ENCODE peak calls at places on chromosomes 5 and 9, in ten cellular contexts. L is A549, Z is Peyer's patch, J is WERI-Rb-1, Q is left ventricle myocardium inferior, T is hepatocyte, U is GM23338, C is dorsolateral prefrontal cortex, B is IMR-90, O is cardiac muscle cell. H is an unnamed sample.

GRCh38 chr5:121695307-121695706 is 156.4 kb upstream of the FTMT start:
- DNase-seq in L (no peak), Z (no peak), J (no peak), Q (no peak), T (no peak), U (no peak), C (no peak), B (no peak), O (no peak), H (no peak)

GRCh38 chr5:119512277-119512676 is 60.0 kb downstream of the HSD17B4 start:
- DNase-seq in L (no peak), Z (no peak), J (no peak), Q (no peak), T (no peak), U (no peak), C (no peak), B (no peak), O (peak; percentile 8), H (no peak)

GRCh38 chr9:98107926-98108325 is 11.1 kb downstream of the TRIM14 start:
- DNase-seq in L (no peak), Z (no peak), J (no peak), Q (no peak), T (no peak), U (no peak), C (no peak), B (no peak), O (no peak), H (no peak)

GRCh38 chr9:100150209-100150608 is 51.2 kb downstream of the INVS start:
- DNase-seq in L (no peak), Z (no peak), J (no peak), Q (no peak), T (no peak), U (no peak), C (no peak), B (peak; percentile 44), O (peak; percentile 23), H (no peak)

GRCh38 chr9:25827626-25828025 is 149.4 kb upstream of the TUSC1 start:
- DNase-seq in L (no peak), Z (no peak), J (no peak), Q (no peak), T (no peak), U (no peak), C (no peak), B (no peak), O (no peak), H (no peak)

GRCh38 chr5:79200573-79201183 is 35.3 kb upstream of the JMY start:
- DNase-seq in L (peak; percentile 20), Z (no peak), J (peak; percentile 32), Q (no peak), T (peak; percentile 11), U (no peak), C (no peak), B (peak; percentile 18), O (peak; percentile 25), H (no peak)

GRCh38 chr9:105930007-105930627 is 235.8 kb downstream of the TMEM38B start:
- DNase-seq in L (no peak), Z (no peak), J (no peak), Q (no peak), T (no peak), U (no peak), C (no peak), B (no peak), O (no peak), H (no peak)

GRCh38 chr9:126704157-126704941 is 90.6 kb downstream of the LMX1B start:
- DNase-seq in L (peak; percentile 60), Z (peak; percentile 48), J (peak; percentile 62), Q (no peak), T (peak; percentile 79), U (no peak), C (peak; percentile 45), B (peak; percentile 46), O (peak; percentile 70), H (no peak)

GRCh38 chr5:53997736-53998627 is 312.4 kb downstream of the ARL15 start:
- DNase-seq in L (no peak), Z (no peak), J (no peak), Q (no peak), T (no peak), U (peak; percentile 71), C (no peak), B (no peak), O (no peak), H (no peak)

GRCh38 chr9:20921362-20921761 is 110.1 kb downstream of the HACD4 start:
- DNase-seq in L (no peak), Z (no peak), J (no peak), Q (no peak), T (no peak), U (no peak), C (no peak), B (peak; percentile 14), O (no peak), H (no peak)

GRCh38 chr5:135030691-135031145 is 3.3 kb downstream of the PITX1 start:
- DNase-seq in L (no peak), Z (no peak), J (no peak), Q (no peak), T (no peak), U (peak; percentile 67), C (no peak), B (no peak), O (no peak), H (no peak)

GRCh38 chr9:27467486-27467885 is 56.6 kb upstream of the IFNK start:
- DNase-seq in L (no peak), Z (no peak), J (no peak), Q (no peak), T (no peak), U (no peak), C (no peak), B (no peak), O (no peak), H (no peak)

GRCh38 chr9:124020520-124021384 is 9.2 kb downstream of the LHX2 start:
- DNase-seq in L (no peak), Z (no peak), J (no peak), Q (no peak), T (no peak), U (peak; percentile 80), C (no peak), B (no peak), O (no peak), H (no peak)

GRCh38 chr5:144187699-144188294 is 17.1 kb downstream of the KCTD16 start:
- DNase-seq in L (peak; percentile 89), Z (no peak), J (no peak), Q (no peak), T (peak; percentile 72), U (no peak), C (no peak), B (peak; percentile 99), O (peak; percentile 95), H (no peak)

GRCh38 chr5:144179226-144179625 is 8.6 kb downstream of the KCTD16 start:
- DNase-seq in L (no peak), Z (no peak), J (no peak), Q (no peak), T (no peak), U (no peak), C (no peak), B (no peak), O (no peak), H (no peak)

GRCh38 chr5:144177548-144177947 is 6.9 kb downstream of the KCTD16 start:
- DNase-seq in L (no peak), Z (no peak), J (no peak), Q (no peak), T (no peak), U (no peak), C (no peak), B (peak; percentile 49), O (no peak), H (no peak)

GRCh38 chr5:144183254-144183889 is 12.7 kb downstream of the KCTD16 start:
- DNase-seq in L (peak; percentile 54), Z (no peak), J (no peak), Q (no peak), T (peak; percentile 58), U (peak; percentile 36), C (no peak), B (peak; percentile 85), O (peak; percentile 54), H (no peak)
- TF ChIP-seq CTCF in L (peak; percentile 78), Z (peak; percentile 59), J (peak; percentile 33), Q (peak; percentile 78), T (peak; percentile 64), U (peak; percentile 72), C (peak; percentile 45), B (peak; percentile 79), O (peak; percentile 67), H (peak; percentile 54)

DNA sequence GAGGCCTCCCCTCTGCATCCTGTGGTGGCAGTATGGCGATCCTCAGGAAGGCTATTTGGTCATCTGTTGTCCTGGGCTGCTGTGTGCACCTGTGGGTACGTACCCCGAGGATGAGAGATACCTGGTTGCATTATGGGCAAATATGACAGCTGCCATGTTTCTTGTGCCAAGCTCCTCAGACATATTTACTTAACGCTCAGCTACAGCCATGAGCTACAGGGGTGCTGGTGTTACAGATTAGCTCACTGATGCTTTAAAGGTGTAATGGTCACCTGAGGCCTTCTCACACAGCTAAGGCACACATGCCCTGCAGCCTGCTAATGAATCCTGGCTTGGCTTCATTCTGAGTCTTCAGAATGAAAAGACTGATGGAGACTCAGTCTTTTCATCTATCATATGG is 12.0 kb downstream of the NDST1 start:
- DNase-seq in L (no peak), Z (no peak), J (no peak), Q (no peak), T (no peak), U (no peak), C (no peak), B (no peak), O (no peak), H (no peak)
- H3K27ac ChIP-seq in L (no peak overlapping the region), Z (no peak overlapping the region), J (no peak overlapping the region), Q (peak overlapping the region; percentile 54), T (peak overlapping the region; percentile 54), U (no peak overlapping the region), C (peak overlapping the region; percentile 46), B (no peak overlapping the region), O (peak overlapping the region; percentile 18), H (peak overlapping the region; percentile 61)

DNA sequence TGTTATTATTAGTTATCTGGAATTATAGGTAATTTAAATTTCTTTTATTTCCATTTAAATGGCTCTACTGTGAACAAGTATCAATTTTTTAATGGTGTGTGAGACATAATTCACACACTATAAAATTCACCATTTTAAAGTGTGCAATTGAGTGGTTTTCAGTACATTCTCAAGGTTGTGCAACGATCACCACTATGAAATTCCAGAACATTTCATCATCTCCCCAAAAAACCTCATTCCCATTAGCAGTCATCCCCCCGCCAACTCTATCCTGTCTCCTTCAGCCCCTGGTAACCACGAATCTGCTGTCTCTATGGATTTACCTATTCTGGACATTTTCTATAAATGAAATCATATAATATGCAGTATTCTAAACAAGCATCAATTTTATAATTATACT is 172.6 kb downstream of the ROR2 start:
- DNase-seq in L (no peak), Z (no peak), J (no peak), Q (no peak), T (no peak), U (no peak), C (no peak), B (peak; percentile 80), O (peak; percentile 91), H (no peak)
- H3K4me3 ChIP-seq in L (no peak overlapping the region), Z (no peak overlapping the region), J (no peak overlapping the region), Q (no peak overlapping the region), T (no peak overlapping the region), U (no peak overlapping the region), C (no peak overlapping the region), B (no peak overlapping the region), O (no peak overlapping the region), H (no peak overlapping the region)

DNA sequence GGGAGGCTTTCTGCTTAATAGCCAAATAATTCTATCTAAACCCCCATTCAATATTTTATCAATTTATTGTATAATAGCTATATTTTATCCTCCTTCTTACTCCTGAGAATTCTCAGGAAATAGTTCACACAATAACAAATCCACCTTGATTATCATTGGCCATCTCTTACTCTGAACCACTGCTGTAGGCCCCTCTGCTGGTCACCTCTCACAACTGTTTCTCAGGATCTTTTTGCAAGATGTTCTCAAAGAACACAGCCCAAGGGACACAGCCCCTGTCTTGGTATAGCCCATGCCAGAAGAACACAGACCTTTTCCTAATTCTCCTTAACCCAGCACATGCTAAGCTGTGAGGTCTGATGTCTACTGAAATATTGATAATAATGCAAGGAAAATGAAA is 74.9 kb upstream of the HTR4 start:
- DNase-seq in L (peak; percentile 24), Z (no peak), J (no peak), Q (no peak), T (peak; percentile 26), U (peak; percentile 46), C (no peak), B (no peak), O (peak; percentile 18), H (no peak)
- TF ChIP-seq CTCF in L (no peak), Z (peak; percentile 35), J (no peak), Q (peak; percentile 50), T (peak; percentile 48), U (peak; percentile 48), C (no peak), B (peak; percentile 11), O (peak; percentile 28), H (no peak)